ENCODE peak calls at places on chromosomes 7 and 10, in seven cellular contexts. I, D, F, O, U, J and K are unnamed samples.

GRCh38 chr10:130737622-130738021 is 573.9 kb downstream of the TCERG1L start:
- DNase-seq in I (no peak), D (no peak), F (peak), O (peak), U (peak), J (no peak), K (no peak)

GRCh38 chr7:155107126-155107525 is 37.0 kb downstream of the HTR5A start:
- DNase-seq in I (no peak), D (no peak), F (no peak), O (no peak), U (no peak), J (no peak), K (no peak)

GRCh38 chr10:91115618-91116390 is 104.7 kb upstream of the PCGF5 start:
- DNase-seq in I (no peak), D (no peak), F (no peak), O (no peak), U (no peak), J (no peak), K (no peak)

GRCh38 chr10:68073631-68074403 is 1.3 kb downstream of the HERC4 start:
- DNase-seq in I (no peak), D (no peak), F (no peak), O (no peak), U (peak), J (no peak), K (peak)

GRCh38 chr7:143900230-143900766 is 1.7 kb downstream of the TCAF1 start:
- DNase-seq in I (no peak), D (no peak), F (no peak), O (no peak), U (peak), J (no peak), K (peak)

GRCh38 chr10:49194212-49194920 is 6.2 kb upstream of the TMEM273 start:
- DNase-seq in I (no peak), D (no peak), F (no peak), O (no peak), U (no peak), J (no peak), K (no peak)

GRCh38 chr10:102735065-102735562 is 8.6 kb upstream of the WBP1L start:
- DNase-seq in I (no peak), D (no peak), F (no peak), O (no peak), U (no peak), J (no peak), K (no peak)

GRCh38 chr10:128483216-128483615 is 357.0 kb upstream of the MKI67 start:
- DNase-seq in I (no peak), D (no peak), F (peak), O (no peak), U (no peak), J (no peak), K (no peak)

GRCh38 chr10:76902949-76903348 is 734.7 kb downstream of the KCNMA1 start:
- DNase-seq in I (no peak), D (no peak), F (no peak), O (peak), U (peak), J (no peak), K (peak)

GRCh38 chr10:69896601-69897000 is 94.9 kb downstream of the COL13A1 start:
- DNase-seq in I (no peak), D (no peak), F (peak), O (peak), U (no peak), J (no peak), K (no peak)

GRCh38 chr7:116211006-116211912 is 920 bp downstream of the TES start:
- DNase-seq in I (peak), D (peak), F (peak), O (peak), U (peak), J (peak), K (peak)

GRCh38 chr7:55366461-55367138 is 1.5 kb downstream of the LANCL2 start:
- DNase-seq in I (no peak), D (peak), F (no peak), O (no peak), U (peak), J (no peak), K (peak)

GRCh38 chr10:118166951-118167350 is 120.2 kb upstream of the RAB11FIP2 start:
- DNase-seq in I (no peak), D (no peak), F (no peak), O (no peak), U (no peak), J (no peak), K (peak)

GRCh38 chr10:128125416-128125943 is 743 bp downstream of the MKI67 start:
- DNase-seq in I (no peak), D (no peak), F (no peak), O (no peak), U (peak), J (no peak), K (peak)

GRCh38 chr7:91566333-91566732 is 302.1 kb downstream of the FZD1 start:
- DNase-seq in I (no peak), D (no peak), F (no peak), O (no peak), U (no peak), J (no peak), K (no peak)

GRCh38 chr7:36128448-36129047 is 24.5 kb upstream of the EEPD1 start:
- DNase-seq in I (no peak), D (no peak), F (no peak), O (no peak), U (peak), J (peak), K (peak)

GRCh38 chr10:35027567-35027966 is 62.6 kb downstream of the CUL2 start:
- DNase-seq in I (no peak), D (no peak), F (no peak), O (no peak), U (no peak), J (no peak), K (peak)

GRCh38 chr10:58998924-58999713 is 177.3 kb upstream of the PHYHIPL start:
- DNase-seq in I (no peak), D (no peak), F (no peak), O (no peak), U (no peak), J (no peak), K (no peak)

GRCh38 chr10:123472606-123473005 is 193.5 kb upstream of the GPR26 start:
- DNase-seq in I (no peak), D (no peak), F (no peak), O (peak), U (no peak), J (no peak), K (no peak)

GRCh38 chr7:140653319-140654108 is 12.9 kb upstream of the DENND2A start:
- DNase-seq in I (peak), D (no peak), F (peak), O (peak), U (peak), J (peak), K (peak)

GRCh38 chr7:23072043-23072442 is 33.5 kb upstream of the KLHL7 start:
- DNase-seq in I (no peak), D (no peak), F (no peak), O (no peak), U (peak), J (no peak), K (peak)

GRCh38 chr7:50497068-50497642 is 47.0 kb upstream of the FIGNL1 start:
- DNase-seq in I (no peak), D (no peak), F (no peak), O (no peak), U (peak), J (no peak), K (peak)

GRCh38 chr7:156639426-156640256 is 933 bp upstream of the RNF32 start:
- DNase-seq in I (peak), D (no peak), F (no peak), O (no peak), U (no peak), J (peak), K (peak)

GRCh38 chr10:490891-491571 is 198.4 kb downstream of the DIP2C start:
- DNase-seq in I (no peak), D (no peak), F (no peak), O (no peak), U (no peak), J (no peak), K (no peak)

GRCh38 chr10:72170263-72170662 is 45.5 kb upstream of the ANAPC16 start:
- DNase-seq in I (no peak), D (no peak), F (no peak), O (no peak), U (peak), J (no peak), K (peak)

GRCh38 chr7:72925546-72926120 is 738 bp downstream of the POM121 start:
- DNase-seq in I (no peak), D (no peak), F (no peak), O (no peak), U (peak), J (no peak), K (peak)

GRCh38 chr10:132957131-132957530 is 14.8 kb upstream of the CFAP46 start:
- DNase-seq in I (no peak), D (no peak), F (no peak), O (no peak), U (no peak), J (no peak), K (no peak)

GRCh38 chr7:90401989-90402388 is 1.3 kb upstream of the CLDN12 start:
- DNase-seq in I (no peak), D (no peak), F (no peak), O (no peak), U (peak), J (peak), K (no peak)

GRCh38 chr7:102129636-102130370 is 156.9 kb upstream of the SH2B2 start:
- DNase-seq in I (no peak), D (no peak), F (no peak), O (no peak), U (no peak), J (no peak), K (no peak)

GRCh38 chr7:29879609-29880008 is 73.3 kb downstream of the WIPF3 start:
- DNase-seq in I (no peak), D (no peak), F (no peak), O (no peak), U (peak), J (no peak), K (peak)

GRCh38 chr7:74104702-74105101 is 21.1 kb downstream of the LIMK1 start:
- DNase-seq in I (no peak), D (no peak), F (no peak), O (no peak), U (peak), J (no peak), K (peak)

GRCh38 chr10:26446258-26446657 is 8.1 kb downstream of the APBB1IP start:
- DNase-seq in I (no peak), D (no peak), F (no peak), O (no peak), U (no peak), J (no peak), K (no peak)

GRCh38 chr10:100737359-100738054 is 7.9 kb upstream of the PAX2 start:
- DNase-seq in I (no peak), D (no peak), F (no peak), O (no peak), U (no peak), J (no peak), K (no peak)

GRCh38 chr7:154791611-154792010 is 211.3 kb downstream of the PAXIP1 start:
- DNase-seq in I (no peak), D (no peak), F (no peak), O (no peak), U (no peak), J (no peak), K (no peak)

GRCh38 chr7:138838166-138838565 is 40.2 kb upstream of the ATP6V0A4 start:
- DNase-seq in I (no peak), D (no peak), F (no peak), O (no peak), U (no peak), J (peak), K (no peak)

GRCh38 chr7:73519867-73520672 is 2.0 kb downstream of the BAZ1B start:
- DNase-seq in I (no peak), D (peak), F (peak), O (no peak), U (peak), J (no peak), K (peak)